ENCODE peak calls at places on chromosome X, in six cellular contexts. H is fibroblast of pulmonary artery; Z is SIG-M5; O is activated T-helper 1 cell treated with Interleukin-2 at 50 U/mL for 16 hours; A is stimulated activated CD4-positive, alpha-beta T cell treated with anti-CD3 and anti-CD28 coated beads, Interleukin-1b, Interleukin-23, amount 100 ng/mL, for 1 hour; E is central memory CD8-positive, alpha-beta T cell. W is an unnamed sample.

GRCh38 chrX:50180073-50180940 is 20.5 kb downstream of the AKAP4 start:
- DNase-seq in H (no peak), Z (no peak), O (no peak), A (no peak), E (no peak), W (no peak)

GRCh38 chrX:71870337-71871098 is 40.1 kb upstream of the NHSL2 start:
- DNase-seq in H (peak; percentile 11), Z (no peak), O (no peak), A (no peak), E (no peak), W (no peak)

GRCh38 chrX:23493941-23494374 is 159.3 kb downstream of the PTCHD1 start:
- DNase-seq in H (peak; percentile 11), Z (no peak), O (no peak), A (no peak), E (no peak), W (no peak)

GRCh38 chrX:16061296-16061695 is 62.1 kb upstream of the GRPR start:
- DNase-seq in H (no peak), Z (no peak), O (no peak), A (no peak), E (no peak), W (no peak)

GRCh38 chrX:21698274-21698673 is 40.1 kb upstream of the KLHL34 start:
- DNase-seq in H (no peak), Z (peak; percentile 23), O (no peak), A (no peak), E (no peak), W (no peak)

GRCh38 chrX:24643116-24643515 is 4.0 kb downstream of the PCYT1B start:
- DNase-seq in H (peak; percentile 15), Z (no peak), O (no peak), A (no peak), E (no peak), W (no peak)

GRCh38 chrX:148672526-148672925 is 172.1 kb downstream of the AFF2 start:
- DNase-seq in H (no peak), Z (no peak), O (no peak), A (no peak), E (no peak), W (no peak)

GRCh38 chrX:30309139-30309571 is at the start of gene NR0B1:
- DNase-seq in H (no peak), Z (no peak), O (no peak), A (no peak), E (no peak), W (no peak)

GRCh38 chrX:123424546-123424945 is 240.5 kb downstream of the GRIA3 start:
- DNase-seq in H (peak; percentile 36), Z (no peak), O (no peak), A (no peak), E (no peak), W (no peak)

GRCh38 chrX:75067931-75068330 is 88.2 kb downstream of the ABCB7 start:
- DNase-seq in H (peak; percentile 7), Z (no peak), O (no peak), A (no peak), E (no peak), W (no peak)

GRCh38 chrX:131675596-131676194 is 131.8 kb downstream of the OR13H1 start:
- DNase-seq in H (peak; percentile 1), Z (peak; percentile 5), O (no peak), A (no peak), E (no peak), W (no peak)

GRCh38 chrX:21725498-21725897 is 32.4 kb downstream of the SMPX start:
- DNase-seq in H (peak; percentile 24), Z (no peak), O (no peak), A (no peak), E (no peak), W (no peak)

GRCh38 chrX:37076983-37077382 is 68.8 kb downstream of the FAM47C start:
- DNase-seq in H (no peak), Z (no peak), O (no peak), A (no peak), E (no peak), W (no peak)

GRCh38 chrX:20139966-20140365 is 1.7 kb downstream of the EIF1AX start:
- DNase-seq in H (peak; percentile 46), Z (no peak), O (no peak), A (no peak), E (no peak), W (no peak)

GRCh38 chrX:129744881-129745321 is 6.1 kb downstream of the XPNPEP2 start:
- DNase-seq in H (no peak), Z (no peak), O (no peak), A (no peak), E (no peak), W (no peak)

GRCh38 chrX:129939986-129940385 is 34.0 kb downstream of the UTP14A start:
- DNase-seq in H (no peak), Z (no peak), O (no peak), A (no peak), E (no peak), W (no peak)

GRCh38 chrX:134660627-134661026 is 2.4 kb upstream of the PLAC1 start:
- DNase-seq in H (no peak), Z (no peak), O (no peak), A (no peak), E (no peak), W (no peak)

GRCh38 chrX:53262918-53263394 is 18.4 kb downstream of the IQSEC2 start:
- DNase-seq in H (peak; percentile 49), Z (peak; percentile 42), O (no peak), A (no peak), E (no peak), W (no peak)

GRCh38 chrX:46573896-46574336 is 351 bp downstream of the CHST7 start:
- DNase-seq in H (peak; percentile 59), Z (no peak), O (peak; percentile 55), A (no peak), E (peak; percentile 33), W (peak; percentile 35)

GRCh38 chrX:24117288-24117687 is 32.2 kb upstream of the ZFX start:
- DNase-seq in H (peak; percentile 64), Z (no peak), O (no peak), A (no peak), E (no peak), W (no peak)

GRCh38 chrX:129980540-129981206 is 1.8 kb upstream of the BCORL1 start:
- DNase-seq in H (no peak), Z (no peak), O (no peak), A (no peak), E (no peak), W (no peak)

GRCh38 chrX:123340691-123341090 is 156.6 kb downstream of the GRIA3 start:
- DNase-seq in H (no peak), Z (no peak), O (no peak), A (no peak), E (no peak), W (no peak)

GRCh38 chrX:133495464-133496391 is 80.4 kb upstream of the GPC4 start:
- DNase-seq in H (peak; percentile 7), Z (no peak), O (no peak), A (no peak), E (no peak), W (no peak)

GRCh38 chrX:84320606-84321005 is 132.6 kb upstream of the RPS6KA6 start:
- DNase-seq in H (no peak), Z (no peak), O (no peak), A (no peak), E (no peak), W (no peak)

GRCh38 chrX:101617211-101618191 is at the start of gene ARMCX6:
- DNase-seq in H (peak; percentile 76), Z (peak; percentile 36), O (peak; percentile 43), A (no peak), E (peak; percentile 49), W (peak; percentile 59)

GRCh38 chrX:120380699-120381098 is 18.8 kb downstream of the ATP1B4 start:
- DNase-seq in H (peak; percentile 6), Z (no peak), O (no peak), A (no peak), E (no peak), W (no peak)

GRCh38 chrX:1870421-1870820 is 255.6 kb downstream of the ASMT start:
- DNase-seq in H (no peak), Z (no peak), O (no peak), A (no peak), E (no peak), W (no peak)

GRCh38 chrX:119617511-119618164 is 11.4 kb upstream of the NKRF start:
- DNase-seq in H (no peak), Z (no peak), O (no peak), A (no peak), E (no peak), W (no peak)

GRCh38 chrX:44462851-44463250 is 79.8 kb downstream of the FUNDC1 start:
- DNase-seq in H (peak; percentile 15), Z (no peak), O (no peak), A (no peak), E (no peak), W (no peak)

GRCh38 chrX:34638116-34638515 is 19.0 kb downstream of the TMEM47 start:
- DNase-seq in H (peak; percentile 66), Z (no peak), O (no peak), A (no peak), E (no peak), W (no peak)

GRCh38 chrX:45850197-45850774 is 649.6 kb upstream of the DIPK2B start:
- DNase-seq in H (no peak), Z (no peak), O (no peak), A (no peak), E (no peak), W (no peak)

GRCh38 chrX:30530591-30530990 is 47.0 kb downstream of the TASL start:
- DNase-seq in H (peak; percentile 51), Z (no peak), O (no peak), A (no peak), E (no peak), W (no peak)